ENCODE peak calls at places on chromosomes 16 and 17, in four cellular contexts. V, L, I and A are unnamed samples.
A peak's percentile ranks its signal among the peaks of the same experiment; 100 is the strongest.

GRCh38 chr16:17365591-17366298 is 105.0 kb downstream of the XYLT1 start:
- DNase-seq in L (no peak), I (no peak), V (no peak), A (no peak)

GRCh38 chr16:4016648-4017047 is 99.6 kb downstream of the ADCY9 start:
- DNase-seq in L (no peak), I (peak; percentile 69), V (no peak), A (peak; percentile 50)

GRCh38 chr17:77496401-77496801 is 355.6 kb downstream of the SEC14L1 start:
- DNase-seq in V (no peak), L (no peak), I (no peak), A (no peak)

GRCh38 chr17:37135581-37135980 is 186.8 kb downstream of the AATF start:
- DNase-seq in V (no peak), L (no peak), I (no peak), A (no peak)

GRCh38 chr16:2838928-2839327 is 8.8 kb downstream of the ZG16B start:
- DNase-seq in I (peak; percentile 70), L (no peak), V (peak; percentile 64), A (peak; percentile 82)

GRCh38 chr17:64617125-64617780 is 44.9 kb downstream of the SMURF2 start:
- DNase-seq in V (no peak), L (no peak), I (no peak), A (no peak)

GRCh38 chr17:6430769-6431168 is 4.2 kb downstream of the AIPL1 start:
- DNase-seq in L (no peak), V (no peak), I (no peak), A (no peak)

GRCh38 chr17:30433514-30433913 is 43.7 kb upstream of the GOSR1 start:
- DNase-seq in V (no peak), L (no peak), I (peak; percentile 98), A (peak; percentile 97)

GRCh38 chr17:42067371-42068180 is 17.2 kb upstream of the C17orf113 start:
- DNase-seq in L (peak; percentile 56), I (peak; percentile 36), V (peak; percentile 81), A (peak; percentile 47)

GRCh38 chr16:54817432-54817831 is 113.2 kb upstream of the IRX5 start:
- DNase-seq in V (no peak), L (no peak), I (peak; percentile 3), A (peak; percentile 38)

GRCh38 chr17:39863244-39863917 is 731 bp downstream of the IKZF3 start:
- DNase-seq in L (no peak), I (no peak), V (no peak), A (no peak)

GRCh38 chr17:42809250-42809649 is 10.6 kb downstream of the CNTD1 start:
- DNase-seq in V (no peak), L (no peak), I (peak; percentile 95), A (peak; percentile 87)

GRCh38 chr16:31491778-31492418 is 9.0 kb downstream of the SLC5A2 start:
- DNase-seq in I (no peak), L (no peak), V (no peak), A (no peak)

GRCh38 chr16:89116341-89117238 is 22.9 kb downstream of the ACSF3 start:
- DNase-seq in I (no peak), L (no peak), V (no peak), A (no peak)

GRCh38 chr16:12250578-12250977 is 274.0 kb downstream of the SNX29 start:
- DNase-seq in L (no peak), I (no peak), V (no peak), A (no peak)

GRCh38 chr17:17766351-17767095 is 70.3 kb downstream of the SREBF1 start:
- DNase-seq in V (no peak), I (no peak), L (no peak), A (no peak)

GRCh38 chr17:7854078-7854777 is 638 bp upstream of the TMEM88 start:
- DNase-seq in I (no peak), L (peak; percentile 15), V (no peak), A (no peak)

GRCh38 chr16:49750341-49751011 is 105.4 kb downstream of the ZNF423 start:
- DNase-seq in L (no peak), I (no peak), V (no peak), A (no peak)

GRCh38 chr16:67843343-67843765 is 1.2 kb downstream of the THAP11 start:
- DNase-seq in L (no peak), I (no peak), V (no peak), A (no peak)

GRCh38 chr17:48352630-48353029 is 77.4 kb downstream of the SKAP1 start:
- DNase-seq in L (no peak), V (no peak), I (peak; percentile 17), A (no peak)

GRCh38 chr17:181213-182163 is at the start of gene DOC2B:
- DNase-seq in V (no peak), L (no peak), I (peak; percentile 54), A (peak; percentile 25)

GRCh38 chr17:47946929-47947397 is 5.6 kb downstream of the PNPO start:
- DNase-seq in I (peak; percentile 87), L (peak; percentile 66), V (peak; percentile 79), A (peak; percentile 92)